ENCODE peak calls at places on chromosomes 2 and 18, in ten cellular contexts. G, O, L, H, K, N, F, I, Y and E are unnamed samples.
A peak's percentile ranks its signal among the peaks of the same experiment; 100 is the strongest.

GRCh38 chr2:152415231-152415642 is 80.3 kb downstream of the FMNL2 start:
- DNase-seq in L (no peak), O (peak; percentile 53), F (peak; percentile 33), K (no peak), Y (no peak), I (peak; percentile 62), H (peak; percentile 69), G (peak; percentile 34), N (peak; percentile 79), E (no peak)

GRCh38 chr2:197263077-197263476 is 47.5 kb downstream of the ANKRD44 start:
- DNase-seq in O (no peak), K (no peak), G (no peak), N (no peak), H (no peak), L (no peak), F (no peak), I (no peak), Y (no peak), E (no peak)

GRCh38 chr2:193103064-193103463 is 908.3 kb upstream of the TMEFF2 start:
- DNase-seq in I (peak; percentile 75), Y (no peak), H (peak; percentile 46), F (no peak), K (no peak), O (no peak), G (peak; percentile 4), L (no peak), N (peak; percentile 2), E (no peak)

GRCh38 chr2:116304328-116304727 is 1510.2 kb upstream of the DDX18 start:
- DNase-seq in K (no peak), I (no peak), L (no peak), Y (no peak), N (no peak), G (no peak), H (no peak), F (no peak), O (no peak), E (no peak)

GRCh38 chr18:57148263-57148662 is 1.4 kb downstream of the BOD1L2 start:
- DNase-seq in G (no peak), N (no peak), H (no peak), I (no peak), O (no peak), Y (no peak), K (no peak), F (no peak), L (no peak), E (no peak)

GRCh38 chr2:233460726-233461431 is 105.7 kb downstream of the USP40 start:
- DNase-seq in L (no peak), O (no peak), H (no peak), G (no peak), F (peak; percentile 62), N (peak; percentile 84), I (no peak), K (no peak), Y (no peak), E (no peak)

GRCh38 chr2:222774941-222775340 is 85.9 kb upstream of the ACSL3 start:
- DNase-seq in Y (peak; percentile 21), H (peak; percentile 54), F (peak; percentile 76), K (no peak), O (no peak), L (no peak), N (peak; percentile 32), I (peak; percentile 78), G (no peak), E (no peak)

GRCh38 chr18:48949051-48949605 is 1.6 kb downstream of the SMAD7 start:
- DNase-seq in L (peak; percentile 47), O (peak; percentile 21), N (no peak), H (peak; percentile 44), I (peak; percentile 14), Y (no peak), G (peak; percentile 52), F (no peak), K (no peak), E (peak; percentile 72)

GRCh38 chr18:77095356-77096030 is 37.1 kb downstream of the MBP start:
- DNase-seq in Y (no peak), K (peak; percentile 44), O (no peak), L (no peak), N (no peak), G (no peak), I (no peak), H (no peak), F (no peak), E (no peak)

GRCh38 chr18:77098033-77098432 is 34.5 kb downstream of the MBP start:
- DNase-seq in G (no peak), F (no peak), O (no peak), I (no peak), N (no peak), K (peak; percentile 87), Y (no peak), L (no peak), H (peak; percentile 41), E (no peak)

GRCh38 chr18:77098554-77099174 is 33.9 kb downstream of the MBP start:
- DNase-seq in G (no peak), F (no peak), N (no peak), H (peak; percentile 23), O (no peak), L (no peak), Y (peak; percentile 44), I (no peak), K (peak; percentile 33), E (no peak)

GRCh38 chr18:77096031-77096371 is 36.6 kb downstream of the MBP start:
- DNase-seq in L (no peak), O (no peak), Y (no peak), N (no peak), H (no peak), K (no peak), G (no peak), I (no peak), F (no peak), E (no peak)

GRCh38 chr18:77096936-77097886 is 35.4 kb downstream of the MBP start:
- DNase-seq in I (no peak), K (no peak), L (no peak), O (no peak), H (no peak), G (no peak), Y (peak; percentile 87), N (no peak), F (no peak), E (no peak)
- H3K27ac ChIP-seq in I (no peak overlapping the region), K (no peak overlapping the region), L (no peak overlapping the region), O (no peak overlapping the region), H (no peak overlapping the region), G (no peak overlapping the region), Y (peak overlapping the region; percentile 88), N (no peak overlapping the region), F (no peak overlapping the region), E (no peak overlapping the region)

GRCh38 chr18:2466978-2467377 is 104.3 kb downstream of the METTL4 start:
- DNase-seq in L (no peak), N (no peak), F (no peak), H (no peak), Y (no peak), G (no peak), O (no peak), K (no peak), I (peak; percentile 12), E (no peak)

DNA sequence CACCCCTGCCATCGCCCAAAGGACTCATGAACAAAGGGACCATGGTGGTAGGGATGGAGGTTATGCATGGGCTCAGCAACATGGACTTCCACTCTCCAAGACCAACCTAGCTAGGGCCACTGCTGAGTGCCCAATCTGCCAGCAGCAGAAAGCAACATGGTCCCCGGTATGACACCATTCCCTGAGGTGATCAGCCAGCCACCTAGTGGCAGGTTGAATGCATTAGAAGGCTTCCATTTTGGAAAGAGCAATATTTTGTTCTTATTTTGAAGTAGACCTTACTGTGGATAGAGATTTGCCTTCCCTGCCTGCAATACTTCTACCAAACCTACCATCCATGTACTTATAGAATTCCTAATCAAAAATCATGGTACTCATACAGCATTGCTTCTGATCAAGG is 99.8 kb downstream of the METTL4 start:
- DNase-seq in K (no peak), L (no peak), H (no peak), I (peak; percentile 11), N (no peak), Y (peak; percentile 44), G (no peak), F (no peak), O (no peak), E (no peak)
- TF ChIP-seq CTCF in K (no peak), L (peak; percentile 29), H (peak; percentile 32), I (peak; percentile 45), N (peak; percentile 15), Y (peak; percentile 56), G (no peak), F (no peak), O (peak; percentile 9), E (peak; percentile 8)

DNA sequence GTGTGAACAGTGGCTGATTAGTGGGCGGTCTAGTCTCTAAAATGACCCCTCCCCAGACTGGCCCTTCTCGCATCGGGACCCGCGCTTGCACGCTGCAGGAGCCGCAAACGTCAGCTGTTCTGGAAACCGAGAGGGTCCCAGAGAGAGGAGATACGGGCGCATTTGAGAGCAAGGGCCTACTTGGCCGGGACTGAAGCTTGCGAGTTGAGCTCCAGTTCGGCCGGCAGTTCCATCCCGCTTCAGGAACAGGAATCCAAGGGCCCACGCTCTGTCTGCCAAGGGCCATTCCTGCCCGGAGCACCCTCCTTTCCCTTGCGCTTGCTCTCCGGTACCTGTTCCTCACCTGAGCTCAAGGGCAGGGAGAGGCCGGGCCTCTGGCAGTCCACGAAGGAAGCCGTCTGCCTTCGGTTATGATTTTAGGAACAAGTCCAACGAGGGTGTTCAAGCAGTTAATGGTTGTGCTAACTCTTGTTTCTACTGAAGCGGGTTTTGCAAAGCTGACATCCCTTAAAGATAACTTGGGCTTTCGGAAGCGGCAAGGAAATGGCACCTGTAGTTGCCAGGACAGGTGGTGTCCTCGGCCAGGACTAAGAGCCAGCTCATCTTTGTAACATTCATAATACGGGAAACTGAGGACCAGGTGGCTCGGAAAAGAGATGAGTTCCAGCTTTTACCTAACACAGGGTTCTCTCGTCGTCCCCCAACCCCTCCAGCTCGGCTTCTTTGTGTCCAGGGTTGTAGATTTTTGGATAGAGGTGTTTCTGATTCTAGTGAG is 3.9 kb upstream of the DLX1 start:
- DNase-seq in K (no peak), H (no peak), N (no peak), G (no peak), L (peak; percentile 64), O (no peak), Y (peak; percentile 76), I (no peak), F (no peak), E (no peak)
- TF ChIP-seq EZH2 in K (peak; percentile 87), H (no peak), N (no peak), G (peak; percentile 93), L (peak; percentile 96), O (peak; percentile 94), Y (peak; percentile 98), I (no peak), F (no peak), E (no peak)

GRCh38 chr2:162385516-162385915 is 41.6 kb downstream of the GCA start:
- DNase-seq in I (no peak), H (no peak), Y (no peak), O (no peak), N (no peak), G (no peak), L (no peak), F (no peak), K (no peak), E (no peak)

GRCh38 chr2:162379719-162380580 is 36.0 kb downstream of the GCA start:
- DNase-seq in O (peak; percentile 89), F (no peak), Y (no peak), L (no peak), K (no peak), G (no peak), I (no peak), N (no peak), H (no peak), E (peak; percentile 72)

DNA sequence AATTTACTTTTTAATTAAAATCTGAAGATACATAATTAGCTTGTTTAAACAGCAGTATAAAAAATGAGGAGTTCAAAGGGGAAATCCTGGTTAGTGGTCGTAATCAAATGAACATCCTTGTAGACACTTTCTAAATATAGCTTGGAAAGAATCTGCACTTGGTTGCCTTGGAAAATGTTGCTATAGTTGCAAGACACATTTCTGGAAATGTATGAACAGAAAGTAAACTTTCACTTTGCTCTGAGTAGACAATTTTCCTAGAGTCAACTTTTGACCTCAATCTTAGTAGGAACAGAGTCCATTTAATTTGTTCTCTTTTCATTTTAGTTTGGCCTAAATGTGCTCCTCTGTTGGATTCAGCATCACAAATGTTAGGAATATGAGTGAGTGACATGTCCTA is 38.4 kb downstream of the GCA start:
- DNase-seq in I (no peak), L (no peak), H (no peak), K (peak; percentile 14), F (no peak), N (no peak), O (peak; percentile 67), Y (no peak), G (peak; percentile 31), E (no peak)
- H3K27ac ChIP-seq in I (no peak overlapping the region), L (no peak overlapping the region), H (no peak overlapping the region), K (no peak overlapping the region), F (no peak overlapping the region), N (no peak overlapping the region), O (no peak overlapping the region), Y (no peak overlapping the region), G (no peak overlapping the region), E (no peak overlapping the region)